ENCODE peak calls at places on chromosomes 6 and 20, in six cellular contexts. W is non-pigmented ciliary epithelial cell, E is SIG-M5, P is A549, N is Calu3, S is ACHN. H is an unnamed sample.

GRCh38 chr20:51431321-51431720 is 111.2 kb downstream of the NFATC2 start:
- DNase-seq in E (no peak), N (no peak), W (no peak), P (no peak), S (no peak), H (no peak)

GRCh38 chr6:23420659-23421350 is 705.2 kb upstream of the NRSN1 start:
- DNase-seq in P (no peak), N (no peak), W (no peak), E (no peak), S (no peak), H (no peak)

GRCh38 chr20:13462091-13462490 is 176.6 kb downstream of the TASP1 start:
- DNase-seq in S (no peak), W (no peak), P (no peak), N (no peak), E (no peak), H (no peak)

GRCh38 chr6:123803862-123804681 is at the start of gene NKAIN2:
- DNase-seq in N (peak; percentile 24), S (peak; percentile 5), P (no peak), W (no peak), E (no peak), H (no peak)

GRCh38 chr6:43923376-43924221 is 153.6 kb downstream of the VEGFA start:
- DNase-seq in W (no peak), S (peak; percentile 52), P (no peak), N (no peak), E (no peak), H (no peak)

GRCh38 chr6:118288355-118289124 is 259.6 kb upstream of the PLN start:
- DNase-seq in P (no peak), E (no peak), S (no peak), N (no peak), W (no peak), H (no peak)

GRCh38 chr6:108618623-108619152 is 58.0 kb downstream of the FOXO3 start:
- DNase-seq in S (no peak), W (no peak), E (no peak), P (no peak), N (no peak), H (no peak)

GRCh38 chr6:157097255-157097936 is 225.9 kb downstream of the TMEM242 start:
- DNase-seq in N (no peak), W (no peak), P (no peak), E (no peak), S (no peak), H (no peak)

GRCh38 chr6:118750143-118750542 is 98.8 kb upstream of the CEP85L start:
- DNase-seq in S (no peak), E (no peak), N (no peak), P (no peak), W (no peak), H (no peak)

GRCh38 chr6:149696904-149697303 is 21.0 kb downstream of the LATS1 start:
- DNase-seq in E (no peak), P (no peak), W (no peak), N (no peak), S (no peak), H (no peak)

GRCh38 chr20:62322428-62323073 is 19.8 kb downstream of the ADRM1 start:
- DNase-seq in S (no peak), E (no peak), N (no peak), W (no peak), P (no peak), H (no peak)

GRCh38 chr6:160400426-160400825 is 52.2 kb downstream of the SLC22A3 start:
- DNase-seq in W (peak; percentile 45), E (no peak), S (no peak), N (no peak), P (no peak), H (no peak)

GRCh38 chr20:14672066-14672465 is 334.7 kb upstream of the FLRT3 start:
- DNase-seq in N (no peak), W (no peak), S (no peak), P (no peak), E (no peak), H (no peak)

GRCh38 chr20:37376791-37377190 is 30.9 kb downstream of the SRC start:
- DNase-seq in W (no peak), S (no peak), N (no peak), P (no peak), E (no peak), H (no peak)

GRCh38 chr6:92132446-92132845 is 1286.9 kb downstream of the EPHA7 start:
- DNase-seq in N (no peak), S (no peak), W (no peak), E (no peak), P (no peak), H (no peak)

GRCh38 chr6:167930300-167930699 is 67.2 kb upstream of the KIF25 start:
- DNase-seq in S (peak; percentile 85), E (no peak), P (peak; percentile 32), W (no peak), N (no peak), H (no peak)

GRCh38 chr6:125015152-125015551 is 52.9 kb downstream of the RNF217 start:
- DNase-seq in N (no peak), P (no peak), E (no peak), S (no peak), W (no peak), H (no peak)